ENCODE peak calls at places on chromosome 10, in six cellular contexts. Z is H1, V is IMR-90, N is H9, S is mesenchymal stem cell, X is trophoblast cell. C is an unnamed sample.

GRCh38 chr10:32180354-32181280 is 124.4 kb upstream of the KIF5B start:
- DNase-seq in X (peak; percentile 48), V (no peak), S (no peak), N (no peak), Z (no peak), C (no peak)

GRCh38 chr10:29184601-29185000 is 104.3 kb upstream of the LYZL1 start:
- DNase-seq in N (no peak), X (no peak), V (no peak), S (no peak), Z (no peak), C (no peak)

GRCh38 chr10:103765168-103765567 is 90.2 kb downstream of the SH3PXD2A start:
- DNase-seq in Z (no peak), V (peak; percentile 92), X (no peak), S (peak; percentile 61), N (no peak), C (no peak)

GRCh38 chr10:25753776-25754175 is 180.3 kb upstream of the MYO3A start:
- DNase-seq in S (peak; percentile 48), Z (no peak), V (no peak), X (no peak), N (no peak), C (no peak)

GRCh38 chr10:42431095-42431494 is 207.3 kb downstream of the ZNF33B start:
- DNase-seq in N (no peak), V (no peak), Z (no peak), X (no peak), S (no peak), C (no peak)

GRCh38 chr10:98388086-98388655 is 26.8 kb downstream of the PYROXD2 start:
- DNase-seq in Z (peak; percentile 51), X (no peak), N (peak; percentile 68), V (no peak), S (no peak), C (no peak)

GRCh38 chr10:102919992-102920736 is 2.1 kb downstream of the CNNM2 start:
- DNase-seq in V (no peak), N (no peak), S (no peak), Z (peak; percentile 56), X (no peak), C (peak; percentile 6)

GRCh38 chr10:15719899-15720634 is at the start of gene ITGA8:
- DNase-seq in S (peak; percentile 71), X (no peak), Z (no peak), V (no peak), N (peak; percentile 65), C (peak; percentile 57)

GRCh38 chr10:47278152-47278473 is 21.9 kb upstream of the GDF10 start:
- DNase-seq in S (no peak), N (no peak), V (no peak), Z (no peak), X (no peak), C (no peak)

GRCh38 chr10:29956335-29956924 is 103.0 kb downstream of the JCAD start:
- DNase-seq in Z (no peak), S (no peak), X (no peak), V (no peak), N (no peak), C (no peak)

GRCh38 chr10:98363188-98363587 is 51.8 kb downstream of the PYROXD2 start:
- DNase-seq in X (no peak), V (no peak), S (no peak), N (no peak), Z (no peak), C (no peak)

GRCh38 chr10:46237815-46238510 is 48.8 kb upstream of the ANTXRL start:
- DNase-seq in S (no peak), Z (peak; percentile 33), V (peak; percentile 49), X (no peak), N (no peak), C (no peak)

GRCh38 chr10:103080891-103081581 is 112.0 kb downstream of the NT5C2 start:
- DNase-seq in S (no peak), X (no peak), Z (no peak), N (no peak), V (no peak), C (no peak)

GRCh38 chr10:24262929-24263653 is 54.2 kb downstream of the KIAA1217 start:
- DNase-seq in X (peak; percentile 47), V (no peak), N (no peak), S (peak; percentile 8), Z (no peak), C (no peak)

GRCh38 chr10:16752099-16752498 is 65.1 kb downstream of the RSU1 start:
- DNase-seq in N (no peak), V (no peak), Z (no peak), S (no peak), X (no peak), C (no peak)

GRCh38 chr10:125011926-125012705 is 70.2 kb downstream of the ZRANB1 start:
- DNase-seq in S (no peak), V (no peak), X (no peak), N (no peak), Z (no peak), C (no peak)

GRCh38 chr10:43404675-43405221 is 4.2 kb downstream of the HNRNPF start:
- DNase-seq in V (no peak), X (no peak), S (no peak), N (no peak), Z (no peak), C (no peak)

GRCh38 chr10:119479532-119479931 is 63.0 kb downstream of the RGS10 start:
- DNase-seq in X (no peak), Z (peak; percentile 55), V (no peak), S (no peak), N (peak; percentile 72), C (peak; percentile 17)

GRCh38 chr10:70648427-70648826 is 23.9 kb upstream of the ADAMTS14 start:
- DNase-seq in N (no peak), S (no peak), Z (no peak), X (no peak), V (no peak), C (no peak)

GRCh38 chr10:109895095-109895818 is 28.1 kb downstream of the XPNPEP1 start:
- DNase-seq in S (peak; percentile 51), Z (no peak), V (peak; percentile 60), N (peak; percentile 28), X (no peak), C (no peak)

GRCh38 chr10:13102002-13102794 is 2.2 kb downstream of the OPTN start:
- DNase-seq in S (peak; percentile 61), Z (no peak), N (no peak), X (no peak), V (peak; percentile 26), C (no peak)

GRCh38 chr10:13103554-13103953 is 3.6 kb downstream of the OPTN start:
- DNase-seq in V (no peak), S (no peak), X (no peak), N (no peak), Z (no peak), C (no peak)

GRCh38 chr10:13099144-13099665 is 758 bp upstream of the OPTN start:
- DNase-seq in Z (peak; percentile 71), V (peak; percentile 57), N (peak; percentile 88), S (peak; percentile 88), X (peak; percentile 72), C (peak; percentile 48)

GRCh38 chr10:13100349-13101294 is 659 bp downstream of the OPTN start:
- DNase-seq in S (peak; percentile 73), Z (no peak), N (peak; percentile 50), V (peak; percentile 31), X (peak; percentile 20), C (peak; percentile 8)

DNA sequence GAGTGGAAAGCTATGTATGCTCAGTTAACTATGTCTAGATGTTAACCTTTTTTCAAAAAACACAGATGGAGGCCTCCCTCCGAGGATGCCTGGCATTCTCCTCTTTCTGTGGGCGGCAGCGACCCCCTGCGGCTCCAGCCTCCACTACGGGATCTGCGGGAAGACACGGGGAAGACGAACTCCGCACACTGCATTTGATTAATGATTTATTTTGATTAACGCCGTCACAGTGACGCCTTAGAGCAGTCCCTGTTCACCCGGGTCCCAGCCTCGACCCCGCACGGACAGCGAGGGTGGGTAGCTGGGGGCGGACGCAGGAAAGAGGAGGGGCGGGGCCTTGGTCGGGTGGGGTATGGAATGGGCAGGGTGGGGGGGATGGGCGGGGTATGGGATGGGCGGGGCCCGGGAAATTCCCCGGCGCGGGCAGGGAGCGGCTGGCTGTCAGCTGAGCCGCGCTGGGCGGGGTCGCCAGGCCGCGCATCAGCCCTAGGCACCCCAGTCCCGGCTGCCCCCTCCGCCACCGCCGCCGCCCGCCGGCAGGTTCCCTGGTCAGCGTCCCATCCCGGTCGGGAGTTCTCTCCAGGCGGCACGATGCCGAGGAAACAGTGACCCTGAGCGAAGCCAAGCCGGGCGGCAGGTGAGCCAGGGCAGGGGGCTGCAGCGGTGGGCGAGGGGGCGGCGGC is at the start of gene OPTN:
- DNase-seq in V (peak; percentile 83), X (peak; percentile 66), N (peak; percentile 91), S (peak; percentile 92), Z (peak; percentile 88), C (peak; percentile 81)
- H3K18ac ChIP-seq in V (peak within 1 kb of the TSS; percentile 78), X (peak within 1 kb of the TSS; percentile 83), N (no peak within 1 kb of the TSS), S (peak within 1 kb of the TSS; percentile 78), Z (peak within 1 kb of the TSS; percentile 84), C (peak within 1 kb of the TSS; percentile 74)

GRCh38 chr10:93751074-93751572 is 6.6 kb upstream of the LGI1 start:
- DNase-seq in X (no peak), N (no peak), V (no peak), Z (no peak), S (no peak), C (no peak)
- H2BK120ac ChIP-seq in X (peak overlapping the region; percentile 8), N (no peak overlapping the region), V (no peak overlapping the region), Z (no peak overlapping the region), S (no peak overlapping the region), C (no peak overlapping the region)

GRCh38 chr10:4344544-4344994 is 481.4 kb upstream of the AKR1E2 start:
- DNase-seq in N (no peak), V (peak; percentile 100), X (peak; percentile 100), Z (no peak), S (peak; percentile 100), C (no peak)

GRCh38 chr10:4347397-4347796 is 478.6 kb upstream of the AKR1E2 start:
- DNase-seq in X (no peak), S (no peak), V (no peak), N (no peak), Z (no peak), C (no peak)

GRCh38 chr10:4346257-4346656 is 479.8 kb upstream of the AKR1E2 start:
- DNase-seq in N (no peak), Z (no peak), V (no peak), S (no peak), X (no peak), C (no peak)

GRCh38 chr10:4343798-4344370 is 482.1 kb upstream of the AKR1E2 start:
- DNase-seq in Z (no peak), S (no peak), X (no peak), V (peak; percentile 35), N (no peak), C (no peak)

GRCh38 chr10:4345842-4346241 is 480.2 kb upstream of the AKR1E2 start:
- DNase-seq in N (no peak), Z (no peak), X (no peak), V (peak; percentile 32), S (peak; percentile 38), C (no peak)
- H2AFZ ChIP-seq in N (no peak overlapping the region), Z (peak overlapping the region; percentile 40), X (no peak overlapping the region), V (no peak overlapping the region), S (no peak overlapping the region), C (no peak overlapping the region)

GRCh38 chr10:60086421-60086820 is 180.1 kb upstream of the CCDC6 start:
- DNase-seq in V (no peak), S (no peak), Z (no peak), X (no peak), N (no peak), C (no peak)
- H3K18ac ChIP-seq in V (no peak overlapping the region), S (no peak overlapping the region), Z (no peak overlapping the region), X (no peak overlapping the region), N (no peak overlapping the region), C (no peak overlapping the region)

GRCh38 chr10:76492678-76493472 is 1061.5 kb downstream of the LRMDA start:
- DNase-seq in S (no peak), N (no peak), X (no peak), Z (no peak), V (no peak), C (no peak)
- H2BK120ac ChIP-seq in S (no peak overlapping the region), N (no peak overlapping the region), X (peak overlapping the region; percentile 100), Z (no peak overlapping the region), V (peak overlapping the region; percentile 20), C (no peak overlapping the region)

GRCh38 chr10:72250666-72251065 is 23.1 kb upstream of the DDIT4 start:
- DNase-seq in S (peak; percentile 62), X (peak; percentile 30), N (no peak), Z (no peak), V (peak; percentile 82), C (no peak)
- H2AFZ ChIP-seq in S (no peak overlapping the region), X (no peak overlapping the region), N (no peak overlapping the region), Z (no peak overlapping the region), V (no peak overlapping the region), C (no peak overlapping the region)

C was measured in neuronal stem cell.